ENCODE peak calls at places on chromosome 12, in four cellular contexts. One of them, this sample, is unnamed.

GRCh38 chr12:116358850-116359761 is 81.6 kb upstream of the MED13L start:
- DNase-seq in body of pancreas: peak
- DNase-seq in left lung: peak
- DNase-seq in adipocyte: peak
- DNase-seq in this sample: peak

GRCh38 chr12:56165369-56165768 is 7.2 kb downstream of the MYL6 start:
- DNase-seq in body of pancreas: no peak
- DNase-seq in left lung: no peak
- DNase-seq in adipocyte: no peak
- DNase-seq in this sample: no peak

GRCh38 chr12:82359115-82359478 is 768 bp downstream of the METTL25 start:
- DNase-seq in body of pancreas: peak
- DNase-seq in adipocyte: peak
- DNase-seq in left lung: peak
- DNase-seq in this sample: peak

GRCh38 chr12:91040356-91040755 is 17.5 kb downstream of the KERA start:
- DNase-seq in body of pancreas: no peak
- DNase-seq in left lung: no peak
- DNase-seq in adipocyte: peak
- DNase-seq in this sample: peak

GRCh38 chr12:50515587-50515986 is 10.8 kb downstream of the DIP2B start:
- DNase-seq in left lung: no peak
- DNase-seq in adipocyte: no peak
- DNase-seq in body of pancreas: no peak
- DNase-seq in this sample: no peak

GRCh38 chr12:42960087-42960527 is 370.6 kb upstream of the PRICKLE1 start:
- DNase-seq in adipocyte: no peak
- DNase-seq in body of pancreas: no peak
- DNase-seq in left lung: no peak
- DNase-seq in this sample: no peak

GRCh38 chr12:69623970-69624369 is 13.3 kb upstream of the LRRC10 start:
- DNase-seq in left lung: no peak
- DNase-seq in body of pancreas: peak
- DNase-seq in adipocyte: no peak
- DNase-seq in this sample: peak

GRCh38 chr12:127271776-127272175 is 995.2 kb upstream of the TMEM132C start:
- DNase-seq in body of pancreas: no peak
- DNase-seq in adipocyte: no peak
- DNase-seq in left lung: no peak
- DNase-seq in this sample: no peak

GRCh38 chr12:26010293-26010821 is 51.9 kb downstream of the RASSF8 start:
- DNase-seq in adipocyte: no peak
- DNase-seq in body of pancreas: no peak
- DNase-seq in left lung: no peak
- DNase-seq in this sample: no peak

GRCh38 chr12:93762912-93763311 is 85.7 kb downstream of the CRADD start:
- DNase-seq in left lung: no peak
- DNase-seq in body of pancreas: no peak
- DNase-seq in adipocyte: no peak
- DNase-seq in this sample: no peak

GRCh38 chr12:109378579-109378978 is 30.9 kb downstream of the MYO1H start:
- DNase-seq in body of pancreas: no peak
- DNase-seq in left lung: no peak
- DNase-seq in adipocyte: no peak
- DNase-seq in this sample: no peak

GRCh38 chr12:131003036-131003435 is 49.3 kb downstream of the ADGRD1 start:
- DNase-seq in left lung: no peak
- DNase-seq in adipocyte: no peak
- DNase-seq in body of pancreas: no peak
- DNase-seq in this sample: no peak

GRCh38 chr12:52351196-52352059 is 15.9 kb downstream of the KRT85 start:
- DNase-seq in left lung: no peak
- DNase-seq in adipocyte: no peak
- DNase-seq in body of pancreas: peak
- DNase-seq in this sample: no peak

GRCh38 chr12:90274407-90274806 is 565.8 kb upstream of the ATP2B1 start:
- DNase-seq in adipocyte: no peak
- DNase-seq in body of pancreas: no peak
- DNase-seq in left lung: no peak
- DNase-seq in this sample: no peak

GRCh38 chr12:108320503-108321293 is 18.4 kb downstream of the CMKLR1 start:
- DNase-seq in left lung: no peak
- DNase-seq in adipocyte: no peak
- DNase-seq in body of pancreas: no peak
- DNase-seq in this sample: no peak

GRCh38 chr12:25184132-25184531 is 10.8 kb downstream of the DNAI7 start:
- DNase-seq in left lung: no peak
- DNase-seq in adipocyte: no peak
- DNase-seq in body of pancreas: no peak
- DNase-seq in this sample: no peak

GRCh38 chr12:123237646-123238329 is 4.6 kb downstream of the MTRFR start:
- DNase-seq in adipocyte: peak
- DNase-seq in left lung: no peak
- DNase-seq in body of pancreas: peak
- DNase-seq in this sample: peak

GRCh38 chr12:52050116-52050770 is 999 bp upstream of the NR4A1 start:
- DNase-seq in left lung: no peak
- DNase-seq in adipocyte: no peak
- DNase-seq in body of pancreas: peak
- DNase-seq in this sample: peak

GRCh38 chr12:64066052-64066451 is 156.0 kb downstream of the KICS2 start:
- DNase-seq in body of pancreas: no peak
- DNase-seq in left lung: no peak
- DNase-seq in adipocyte: peak
- DNase-seq in this sample: peak

GRCh38 chr12:132379996-132380395 is 50.6 kb upstream of the GALNT9 start:
- DNase-seq in body of pancreas: no peak
- DNase-seq in left lung: peak
- DNase-seq in adipocyte: no peak
- DNase-seq in this sample: no peak

GRCh38 chr12:401235-402126 is at the start of gene CCDC77:
- DNase-seq in body of pancreas: peak
- DNase-seq in left lung: peak
- DNase-seq in adipocyte: peak
- DNase-seq in this sample: peak

GRCh38 chr12:123363743-123364531 is 710 bp downstream of the SBNO1 start:
- DNase-seq in left lung: peak
- DNase-seq in body of pancreas: peak
- DNase-seq in adipocyte: peak
- DNase-seq in this sample: no peak

GRCh38 chr12:45232146-45232731 is 16.3 kb downstream of the ANO6 start:
- DNase-seq in body of pancreas: no peak
- DNase-seq in adipocyte: no peak
- DNase-seq in left lung: no peak
- DNase-seq in this sample: no peak

GRCh38 chr12:31491819-31492598 is 98.9 kb downstream of the DENND5B start:
- DNase-seq in body of pancreas: no peak
- DNase-seq in adipocyte: peak
- DNase-seq in left lung: no peak
- DNase-seq in this sample: peak

GRCh38 chr12:22856120-22856699 is 231.2 kb downstream of the ETNK1 start:
- DNase-seq in adipocyte: peak
- DNase-seq in left lung: no peak
- DNase-seq in body of pancreas: no peak
- DNase-seq in this sample: peak

GRCh38 chr12:79689477-79690155 is 1.1 kb downstream of the PAWR start:
- DNase-seq in body of pancreas: peak
- DNase-seq in adipocyte: peak
- DNase-seq in left lung: peak
- DNase-seq in this sample: peak

GRCh38 chr12:116591608-116592115 is 32.5 kb downstream of the MAP1LC3B2 start:
- DNase-seq in left lung: no peak
- DNase-seq in body of pancreas: no peak
- DNase-seq in adipocyte: peak
- DNase-seq in this sample: peak

GRCh38 chr12:57452181-57452936 is 2.7 kb upstream of the INHBE start:
- DNase-seq in left lung: no peak
- DNase-seq in body of pancreas: no peak
- DNase-seq in adipocyte: peak
- DNase-seq in this sample: peak

GRCh38 chr12:49094966-49095365 is 365 bp upstream of the DHH start:
- DNase-seq in left lung: no peak
- DNase-seq in adipocyte: no peak
- DNase-seq in body of pancreas: no peak
- DNase-seq in this sample: no peak
- H3K4me3 ChIP-seq in left lung: peak
- H3K4me3 ChIP-seq in adipocyte: no peak
- H3K4me3 ChIP-seq in body of pancreas: no peak
- H3K4me3 ChIP-seq in this sample: no peak

DNA sequence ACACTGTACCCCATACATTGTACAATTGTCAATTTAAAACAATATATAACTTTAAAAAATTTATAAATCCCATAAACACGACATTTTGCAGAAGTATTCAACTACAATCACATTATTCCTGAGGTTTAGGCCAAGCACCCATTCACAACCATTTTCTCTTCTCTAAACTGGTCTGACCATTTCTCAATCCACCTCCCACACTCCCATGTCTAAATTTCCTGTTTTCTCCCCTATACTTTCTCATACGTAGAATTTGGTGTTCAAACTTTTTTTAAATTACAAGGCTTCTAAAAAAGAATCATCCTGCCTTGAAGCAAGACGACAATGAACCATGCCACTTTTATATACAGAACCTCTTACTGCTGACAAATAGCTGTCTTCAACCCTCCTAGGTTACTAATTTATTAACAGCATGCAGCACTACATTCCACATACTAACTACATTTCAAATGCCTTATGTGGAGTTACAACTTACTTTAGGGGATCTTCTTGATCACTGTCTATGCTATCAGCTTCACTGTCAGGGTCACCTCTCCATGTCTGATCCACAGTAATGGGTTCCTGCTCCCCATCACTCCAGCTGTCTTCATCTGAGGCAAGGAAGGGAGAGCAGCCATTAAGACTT is 3.4 kb downstream of the KANSL2 start:
- DNase-seq in adipocyte: no peak
- DNase-seq in left lung: no peak
- DNase-seq in body of pancreas: no peak
- DNase-seq in this sample: no peak
- H3K4me3 ChIP-seq in adipocyte: peak
- H3K4me3 ChIP-seq in left lung: peak
- H3K4me3 ChIP-seq in body of pancreas: no peak
- H3K4me3 ChIP-seq in this sample: peak

GRCh38 chr12:124909831-124910560 is 4.5 kb downstream of the UBC start:
- DNase-seq in left lung: no peak
- DNase-seq in body of pancreas: peak
- DNase-seq in adipocyte: peak
- DNase-seq in this sample: peak
- H3K4me3 ChIP-seq in left lung: peak
- H3K4me3 ChIP-seq in body of pancreas: no peak
- H3K4me3 ChIP-seq in adipocyte: peak
- H3K4me3 ChIP-seq in this sample: peak

DNA sequence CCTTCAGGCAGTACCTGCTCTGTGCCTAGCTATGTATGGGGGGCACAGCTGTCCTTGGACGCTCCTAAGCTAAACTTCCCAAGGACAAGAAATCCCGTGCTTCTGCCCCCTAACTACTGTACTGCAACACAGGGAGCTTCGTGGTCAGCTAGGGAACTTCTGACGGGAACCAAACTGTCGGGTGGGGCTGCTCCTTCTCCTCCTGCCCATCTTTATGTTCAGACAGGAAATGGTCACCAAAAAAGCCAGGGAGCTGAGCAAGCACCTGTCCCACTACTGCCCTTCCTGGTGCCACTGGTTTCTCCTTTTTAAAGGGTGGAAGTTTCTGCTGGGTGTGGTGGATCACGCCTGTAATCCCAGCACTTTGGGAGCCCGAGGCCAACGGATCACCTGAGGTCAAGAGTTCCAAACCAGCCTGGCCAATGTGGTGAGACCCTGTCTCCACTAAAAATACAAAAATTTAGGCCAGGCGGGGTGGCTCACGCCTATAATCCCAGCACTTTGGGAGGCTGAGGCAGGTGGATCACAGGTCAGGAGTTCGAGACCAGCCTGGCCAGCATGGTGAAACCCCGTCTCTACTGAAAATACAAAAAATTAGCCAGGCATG is 26.6 kb downstream of the PXN start:
- DNase-seq in body of pancreas: no peak
- DNase-seq in left lung: no peak
- DNase-seq in adipocyte: no peak
- DNase-seq in this sample: no peak
- H3K4me3 ChIP-seq in body of pancreas: no peak
- H3K4me3 ChIP-seq in left lung: no peak
- H3K4me3 ChIP-seq in adipocyte: no peak
- H3K4me3 ChIP-seq in this sample: no peak

DNA sequence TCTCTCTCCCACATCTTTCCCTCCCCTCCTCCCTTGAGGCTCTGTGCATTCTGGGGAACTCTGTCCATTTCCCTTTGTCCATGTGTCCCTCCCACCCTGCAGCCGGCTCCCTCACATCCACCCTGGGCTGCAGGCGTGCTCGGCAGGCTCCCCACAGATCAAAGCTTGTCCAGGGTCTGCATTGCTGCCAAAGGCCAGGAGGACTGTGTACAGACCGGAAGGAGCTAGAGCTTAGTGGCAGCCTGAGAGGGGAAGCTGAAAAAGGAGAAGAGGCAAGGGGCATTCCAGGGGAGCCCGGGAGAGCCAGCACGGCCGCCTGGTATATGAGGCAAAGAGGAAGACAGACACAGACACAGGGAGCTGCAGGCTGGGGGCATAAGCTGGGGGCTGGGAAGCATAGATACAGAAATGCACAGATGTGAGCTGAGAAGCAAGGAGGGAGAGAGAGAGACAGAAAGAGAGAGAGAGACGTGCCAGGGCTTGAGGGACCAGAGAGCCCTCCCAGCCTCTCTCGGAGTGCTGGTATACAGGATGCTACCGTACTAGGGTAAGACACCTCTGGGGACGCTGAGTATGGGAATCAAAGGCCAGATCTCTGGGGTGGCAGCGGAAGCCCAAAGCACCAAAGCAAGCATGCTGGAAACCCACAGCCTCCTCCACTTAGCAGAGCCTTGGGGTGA is 3.3 kb downstream of the CD4 start:
- DNase-seq in body of pancreas: no peak
- DNase-seq in adipocyte: peak
- DNase-seq in left lung: peak
- DNase-seq in this sample: no peak
- H3K4me3 ChIP-seq in body of pancreas: no peak
- H3K4me3 ChIP-seq in adipocyte: no peak
- H3K4me3 ChIP-seq in left lung: peak
- H3K4me3 ChIP-seq in this sample: no peak

GRCh38 chr12:54003625-54004024 is 3.7 kb downstream of the HOXC9 start:
- DNase-seq in adipocyte: no peak
- DNase-seq in left lung: no peak
- DNase-seq in body of pancreas: no peak
- DNase-seq in this sample: no peak
- H3K4me3 ChIP-seq in adipocyte: peak
- H3K4me3 ChIP-seq in left lung: no peak
- H3K4me3 ChIP-seq in body of pancreas: no peak
- H3K4me3 ChIP-seq in this sample: no peak

DNA sequence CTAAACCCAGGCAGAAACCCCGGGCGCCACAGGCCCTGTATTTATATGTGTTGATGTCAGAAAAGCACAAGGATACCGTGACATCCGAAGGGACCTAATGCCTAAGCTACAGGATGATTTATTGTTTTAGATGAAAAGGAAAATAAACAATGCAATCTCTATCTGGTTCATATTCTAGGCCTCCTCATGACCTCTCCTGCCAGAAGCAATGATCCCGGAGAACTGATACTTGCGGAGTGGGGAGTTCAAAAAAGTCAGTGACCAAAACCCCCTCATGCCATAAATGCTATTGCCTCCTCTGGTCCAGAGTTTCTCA is 849 bp upstream of the CSRP2 start:
- DNase-seq in body of pancreas: peak
- DNase-seq in left lung: no peak
- DNase-seq in adipocyte: no peak
- DNase-seq in this sample: no peak
- H3K4me3 ChIP-seq in body of pancreas: no peak
- H3K4me3 ChIP-seq in left lung: peak
- H3K4me3 ChIP-seq in adipocyte: peak
- H3K4me3 ChIP-seq in this sample: peak